ENCODE peak calls at places on chromosomes 4 and X, in seven cellular contexts. Y is HCT116, G is Peyer's patch, P is endothelial cell of umbilical vein, H is H1, S is upper lobe of left lung, C is A549. U is an unnamed sample.

GRCh38 chr4:6474705-6475457 is 2.5 kb upstream of the PPP2R2C start:
- DNase-seq in C (no peak), G (no peak), S (no peak), Y (no peak), H (no peak), P (no peak), U (peak; percentile 11)

GRCh38 chr4:142129473-142129872 is 493.1 kb downstream of the IL15 start:
- DNase-seq in P (peak; percentile 68), H (no peak), Y (no peak), G (no peak), C (no peak), S (no peak), U (no peak)

GRCh38 chr4:101420661-101421060 is 73.3 kb upstream of the PPP3CA start:
- DNase-seq in Y (no peak), P (peak; percentile 40), G (no peak), H (no peak), C (no peak), S (no peak), U (no peak)

GRCh38 chr4:95528388-95528787 is 20.4 kb downstream of the UNC5C start:
- DNase-seq in H (no peak), G (no peak), P (no peak), C (no peak), Y (no peak), S (no peak), U (no peak)

GRCh38 chrX:97039363-97040029 is 155.8 kb downstream of the RPA4 start:
- DNase-seq in G (no peak), H (no peak), S (peak; percentile 23), Y (no peak), P (peak; percentile 87), C (no peak), U (no peak)

GRCh38 chr4:4606321-4606720 is 64.5 kb upstream of the STX18 start:
- DNase-seq in P (no peak), S (no peak), Y (no peak), H (no peak), G (no peak), C (peak; percentile 7), U (no peak)

GRCh38 chr4:39812500-39812899 is 114.6 kb downstream of the UBE2K start:
- DNase-seq in C (no peak), H (no peak), P (no peak), G (no peak), S (no peak), Y (no peak), U (no peak)

GRCh38 chr4:113950207-113950606 is 29.2 kb downstream of the ARSJ start:
- DNase-seq in H (no peak), G (no peak), C (no peak), S (no peak), P (no peak), Y (no peak), U (no peak)

GRCh38 chr4:159069922-159070321 is 33.0 kb upstream of the RAPGEF2 start:
- DNase-seq in G (no peak), H (no peak), C (no peak), P (no peak), S (no peak), Y (no peak), U (no peak)

GRCh38 chr4:41418444-41418843 is 119.5 kb upstream of the LIMCH1 start:
- DNase-seq in G (no peak), H (no peak), S (peak; percentile 31), C (no peak), P (no peak), Y (no peak), U (no peak)

GRCh38 chr4:11428161-11428700 is 463 bp downstream of the HS3ST1 start:
- DNase-seq in H (no peak), S (peak; percentile 25), P (no peak), C (no peak), G (peak; percentile 28), Y (no peak), U (peak; percentile 79)

GRCh38 chr4:4762909-4763814 is 96.3 kb upstream of the MSX1 start:
- DNase-seq in P (no peak), S (no peak), G (no peak), H (no peak), C (peak; percentile 10), Y (peak; percentile 98), U (no peak)

GRCh38 chrX:97215166-97215565 is 331.5 kb downstream of the RPA4 start:
- DNase-seq in P (no peak), Y (no peak), C (no peak), G (no peak), H (no peak), S (no peak), U (no peak)

GRCh38 chrX:27619975-27620374 is 29.8 kb downstream of the DCAF8L2 start:
- DNase-seq in H (no peak), Y (no peak), S (no peak), P (peak; percentile 53), G (no peak), C (peak; percentile 10), U (no peak)

GRCh38 chrX:31931225-31931624 is 859.4 kb upstream of the FTHL17 start:
- DNase-seq in C (no peak), H (no peak), S (no peak), G (no peak), P (no peak), Y (no peak), U (no peak)

GRCh38 chr4:158139086-158139485 is 33.7 kb downstream of the GASK1B start:
- DNase-seq in P (no peak), G (no peak), S (no peak), C (peak; percentile 1), Y (no peak), H (no peak), U (no peak)

GRCh38 chr4:89640620-89641366 is 196.2 kb downstream of the SNCA start:
- DNase-seq in S (no peak), C (peak; percentile 63), G (no peak), Y (peak; percentile 68), P (no peak), H (peak; percentile 91), U (no peak)

GRCh38 chr4:48118081-48118480 is 16.0 kb downstream of the TXK start:
- DNase-seq in C (no peak), G (no peak), Y (no peak), P (peak; percentile 20), H (no peak), S (no peak), U (no peak)

GRCh38 chr4:94457692-94458106 is 6.0 kb downstream of the PDLIM5 start:
- DNase-seq in C (no peak), P (peak; percentile 44), Y (no peak), G (no peak), H (no peak), S (no peak), U (no peak)

GRCh38 chrX:155070975-155071693 is at the start of the genes BRCC3, CMC4 and MTCP1:
- DNase-seq in P (peak; percentile 75), S (peak; percentile 85), G (peak; percentile 74), H (peak; percentile 36), Y (peak; percentile 60), C (peak; percentile 88), U (peak; percentile 96)

GRCh38 chrX:23779025-23779424 is 3.9 kb upstream of the SAT1 start:
- DNase-seq in G (no peak), Y (no peak), P (peak; percentile 4), C (peak; percentile 89), S (no peak), H (no peak), U (no peak)

GRCh38 chrX:118528089-118528753 is 32.6 kb downstream of the DOCK11 start:
- DNase-seq in P (no peak), C (no peak), S (no peak), G (peak; percentile 59), H (no peak), Y (no peak), U (peak; percentile 83)

GRCh38 chr4:4693258-4693657 is 151.4 kb upstream of the STX18 start:
- DNase-seq in H (no peak), Y (no peak), C (no peak), P (no peak), G (no peak), S (no peak), U (no peak)

DNA sequence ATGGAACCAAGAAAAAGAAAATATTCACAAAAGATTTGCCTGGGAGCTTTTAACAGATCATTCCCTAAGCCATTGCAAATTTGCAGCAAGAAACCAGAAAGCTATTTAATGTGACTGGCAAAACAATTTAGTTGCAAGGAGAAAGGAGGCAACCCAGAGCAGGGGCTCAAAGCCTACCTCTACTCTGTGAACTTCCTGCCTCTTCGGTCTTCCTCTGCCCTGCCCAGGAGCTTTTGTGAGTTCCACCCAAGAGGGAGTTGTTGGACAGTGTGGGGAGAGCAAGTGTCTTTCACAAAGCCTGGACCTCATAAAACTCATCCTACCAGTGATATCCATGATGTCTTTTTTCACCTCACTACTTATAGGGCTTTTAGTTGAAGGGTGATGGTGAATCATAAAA is 107.4 kb downstream of the AFF1 start:
- DNase-seq in H (no peak), C (no peak), P (no peak), Y (no peak), S (no peak), G (no peak), U (no peak)
- H3K4me1 ChIP-seq in H (peaks cover 5% of the 10 kb centered on the region), C (peaks cover 41% of the 10 kb centered on the region), P (peaks cover 55% of the 10 kb centered on the region), Y (peaks cover 21% of the 10 kb centered on the region), S (peaks cover 76% of the 10 kb centered on the region), G (no peaks in the 10 kb centered on the region), U (peaks cover 98% of the 10 kb centered on the region)

GRCh38 chr4:10108818-10109783 is 7.5 kb downstream of the WDR1 start:
- DNase-seq in G (no peak), C (no peak), P (no peak), S (no peak), H (no peak), Y (no peak), U (no peak)
- TF ChIP-seq POLR2A in G (no peak), C (no peak), P (no peak), S (no peak), H (peak; percentile 42), Y (no peak), U (no peak)

GRCh38 chr4:130356873-130357272 is 1260.9 kb downstream of the C4orf33 start:
- DNase-seq in S (no peak), H (no peak), Y (no peak), C (no peak), P (no peak), G (no peak), U (no peak)

GRCh38 chr4:130361616-130362015 is 1265.7 kb downstream of the C4orf33 start:
- DNase-seq in H (no peak), Y (no peak), P (no peak), C (no peak), G (no peak), S (no peak), U (no peak)

GRCh38 chr4:130359537-130359936 is 1263.6 kb downstream of the C4orf33 start:
- DNase-seq in S (no peak), C (peak; percentile 2), G (no peak), Y (peak; percentile 6), P (peak; percentile 48), H (no peak), U (no peak)
- H3K4me1 ChIP-seq in S (no peaks in the 10 kb centered on the region), C (no peaks in the 10 kb centered on the region), G (no peaks in the 10 kb centered on the region), Y (no peaks in the 10 kb centered on the region), P (no peaks in the 10 kb centered on the region), H (no peaks in the 10 kb centered on the region), U (no peaks in the 10 kb centered on the region)

DNA sequence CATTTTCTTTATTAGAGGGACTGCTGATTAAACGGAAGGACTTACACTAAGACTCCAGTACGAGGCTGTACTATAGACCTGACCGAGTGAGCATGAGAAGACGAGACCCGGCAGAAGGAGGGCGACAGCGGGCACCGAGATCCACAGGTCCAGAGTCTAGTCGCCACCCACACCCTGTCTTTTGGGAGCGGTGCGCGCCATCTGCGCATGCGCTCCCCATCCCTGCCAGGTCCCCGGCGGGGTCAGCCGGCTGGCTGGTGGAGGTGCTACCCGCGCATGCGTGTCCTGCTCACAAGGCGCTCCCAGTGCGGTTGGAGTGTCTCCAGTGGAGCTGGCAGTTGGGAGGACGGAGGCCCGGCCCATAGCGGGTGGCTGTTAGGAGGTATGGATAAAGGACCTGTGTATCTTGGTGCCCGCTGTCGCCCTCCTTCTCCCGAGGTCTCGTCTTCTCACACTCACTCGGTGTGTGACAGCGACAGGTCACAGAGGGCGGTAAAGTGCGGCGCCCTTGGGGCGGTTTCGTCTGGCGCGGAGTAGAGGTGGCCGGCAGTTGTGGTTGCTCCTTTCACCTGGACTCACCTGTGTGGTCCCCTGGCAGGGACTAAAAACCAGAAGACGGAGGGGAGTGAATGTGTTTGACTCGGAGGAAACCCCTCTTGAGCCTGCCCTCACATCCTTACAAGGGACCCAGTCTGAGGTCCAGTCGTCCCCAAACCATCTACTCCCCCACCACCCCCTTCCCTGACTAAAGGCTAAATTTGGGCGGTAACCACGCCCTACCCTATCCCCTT is 7.6 kb upstream of the HSD17B10 start:
- DNase-seq in C (peak; percentile 91), P (peak; percentile 58), S (peak; percentile 88), H (no peak), Y (peak; percentile 71), G (peak; percentile 72), U (peak; percentile 91)
- TF ChIP-seq POLR2A in C (peak; percentile 73), P (no peak), S (no peak), H (no peak), Y (peak; percentile 39), G (peak; percentile 36), U (no peak)

U was measured in spleen.